ENCODE peak calls at places on chromosomes 3 and 15, in nine cellular contexts. One of them, this sample, is unnamed.

GRCh38 chr3:189166334-189166733 is 5.4 kb upstream of the TPRG1 start:
- DNase-seq in uterus: no peak
- DNase-seq in HepG2: no peak
- DNase-seq in IMR-90: no peak
- DNase-seq in GM12891: no peak
- DNase-seq in ovary: no peak
- DNase-seq in esophagus muscularis mucosa: no peak
- DNase-seq in heart left ventricle: no peak
- DNase-seq in K562: no peak
- DNase-seq in this sample: no peak

GRCh38 chr15:45372032-45372995 is 6.0 kb downstream of the GATM start:
- DNase-seq in uterus: no peak
- DNase-seq in HepG2: no peak
- DNase-seq in IMR-90: no peak
- DNase-seq in GM12891: no peak
- DNase-seq in ovary: no peak
- DNase-seq in esophagus muscularis mucosa: no peak
- DNase-seq in heart left ventricle: no peak
- DNase-seq in K562: no peak
- DNase-seq in this sample: no peak

GRCh38 chr15:58399737-58400136 is 32.1 kb upstream of the LIPC start:
- DNase-seq in uterus: no peak
- DNase-seq in HepG2: no peak
- DNase-seq in IMR-90: no peak
- DNase-seq in GM12891: no peak
- DNase-seq in ovary: no peak
- DNase-seq in esophagus muscularis mucosa: no peak
- DNase-seq in heart left ventricle: no peak
- DNase-seq in K562: no peak
- DNase-seq in this sample: no peak

GRCh38 chr3:59320080-59320479 is 270.3 kb upstream of the CFAP20DC start:
- DNase-seq in uterus: no peak
- DNase-seq in HepG2: peak; percentile 66
- DNase-seq in IMR-90: no peak
- DNase-seq in GM12891: no peak
- DNase-seq in ovary: no peak
- DNase-seq in esophagus muscularis mucosa: no peak
- DNase-seq in heart left ventricle: no peak
- DNase-seq in K562: no peak
- DNase-seq in this sample: no peak

GRCh38 chr3:190811775-190812480 is 50.6 kb downstream of the GMNC start:
- DNase-seq in uterus: no peak
- DNase-seq in HepG2: peak; percentile 54
- DNase-seq in IMR-90: peak; percentile 60
- DNase-seq in GM12891: no peak
- DNase-seq in ovary: peak; percentile 15
- DNase-seq in esophagus muscularis mucosa: no peak
- DNase-seq in heart left ventricle: no peak
- DNase-seq in K562: peak; percentile 4
- DNase-seq in this sample: no peak

GRCh38 chr15:72375501-72375845 is 341 bp downstream of the HEXA start:
- DNase-seq in uterus: no peak
- DNase-seq in HepG2: no peak
- DNase-seq in IMR-90: no peak
- DNase-seq in GM12891: no peak
- DNase-seq in ovary: no peak
- DNase-seq in esophagus muscularis mucosa: no peak
- DNase-seq in heart left ventricle: peak; percentile 54
- DNase-seq in K562: peak; percentile 27
- DNase-seq in this sample: no peak

GRCh38 chr3:37800022-37800493 is 61.6 kb upstream of the CTDSPL start:
- DNase-seq in uterus: no peak
- DNase-seq in HepG2: no peak
- DNase-seq in IMR-90: peak; percentile 80
- DNase-seq in GM12891: no peak
- DNase-seq in ovary: no peak
- DNase-seq in esophagus muscularis mucosa: no peak
- DNase-seq in heart left ventricle: no peak
- DNase-seq in K562: no peak
- DNase-seq in this sample: no peak

GRCh38 chr15:78072080-78072892 is 5.2 kb downstream of the TBC1D2B start:
- DNase-seq in uterus: peak; percentile 53
- DNase-seq in HepG2: peak; percentile 56
- DNase-seq in IMR-90: peak; percentile 66
- DNase-seq in GM12891: no peak
- DNase-seq in ovary: peak; percentile 64
- DNase-seq in esophagus muscularis mucosa: no peak
- DNase-seq in heart left ventricle: peak; percentile 42
- DNase-seq in K562: no peak
- DNase-seq in this sample: peak; percentile 68

GRCh38 chr3:180416111-180416541 is 185.8 kb upstream of the TTC14 start:
- DNase-seq in uterus: no peak
- DNase-seq in HepG2: peak; percentile 23
- DNase-seq in IMR-90: peak; percentile 35
- DNase-seq in GM12891: no peak
- DNase-seq in ovary: no peak
- DNase-seq in esophagus muscularis mucosa: no peak
- DNase-seq in heart left ventricle: no peak
- DNase-seq in K562: no peak
- DNase-seq in this sample: no peak

GRCh38 chr3:114350271-114350670 is 56.4 kb downstream of the TIGIT start:
- DNase-seq in uterus: no peak
- DNase-seq in HepG2: no peak
- DNase-seq in IMR-90: no peak
- DNase-seq in GM12891: no peak
- DNase-seq in ovary: no peak
- DNase-seq in esophagus muscularis mucosa: no peak
- DNase-seq in heart left ventricle: no peak
- DNase-seq in K562: no peak
- DNase-seq in this sample: no peak

GRCh38 chr15:48802867-48803266 is 8.0 kb downstream of the CEP152 start:
- DNase-seq in uterus: no peak
- DNase-seq in HepG2: no peak
- DNase-seq in IMR-90: peak; percentile 97
- DNase-seq in GM12891: no peak
- DNase-seq in ovary: no peak
- DNase-seq in esophagus muscularis mucosa: no peak
- DNase-seq in heart left ventricle: no peak
- DNase-seq in K562: no peak
- DNase-seq in this sample: no peak

GRCh38 chr3:107740992-107741896 is 218.5 kb downstream of the BBX start:
- DNase-seq in uterus: no peak
- DNase-seq in HepG2: peak; percentile 8
- DNase-seq in IMR-90: peak; percentile 45
- DNase-seq in GM12891: no peak
- DNase-seq in ovary: no peak
- DNase-seq in esophagus muscularis mucosa: no peak
- DNase-seq in heart left ventricle: no peak
- DNase-seq in K562: no peak
- DNase-seq in this sample: no peak

GRCh38 chr3:133157716-133158115 is 119.5 kb downstream of the TMEM108 start:
- DNase-seq in uterus: no peak
- DNase-seq in HepG2: no peak
- DNase-seq in IMR-90: no peak
- DNase-seq in GM12891: no peak
- DNase-seq in ovary: no peak
- DNase-seq in esophagus muscularis mucosa: no peak
- DNase-seq in heart left ventricle: no peak
- DNase-seq in K562: no peak
- DNase-seq in this sample: no peak

GRCh38 chr3:112671930-112672715 is 31.2 kb upstream of the CCDC80 start:
- DNase-seq in uterus: no peak
- DNase-seq in HepG2: no peak
- DNase-seq in IMR-90: peak; percentile 98
- DNase-seq in GM12891: no peak
- DNase-seq in ovary: no peak
- DNase-seq in esophagus muscularis mucosa: no peak
- DNase-seq in heart left ventricle: no peak
- DNase-seq in K562: no peak
- DNase-seq in this sample: no peak

GRCh38 chr3:158105710-158106438 is at the start of gene SHOX2:
- DNase-seq in uterus: peak; percentile 20
- DNase-seq in HepG2: no peak
- DNase-seq in IMR-90: peak; percentile 46
- DNase-seq in GM12891: no peak
- DNase-seq in ovary: no peak
- DNase-seq in esophagus muscularis mucosa: no peak
- DNase-seq in heart left ventricle: peak; percentile 26
- DNase-seq in K562: peak; percentile 64
- DNase-seq in this sample: peak; percentile 39

DNA sequence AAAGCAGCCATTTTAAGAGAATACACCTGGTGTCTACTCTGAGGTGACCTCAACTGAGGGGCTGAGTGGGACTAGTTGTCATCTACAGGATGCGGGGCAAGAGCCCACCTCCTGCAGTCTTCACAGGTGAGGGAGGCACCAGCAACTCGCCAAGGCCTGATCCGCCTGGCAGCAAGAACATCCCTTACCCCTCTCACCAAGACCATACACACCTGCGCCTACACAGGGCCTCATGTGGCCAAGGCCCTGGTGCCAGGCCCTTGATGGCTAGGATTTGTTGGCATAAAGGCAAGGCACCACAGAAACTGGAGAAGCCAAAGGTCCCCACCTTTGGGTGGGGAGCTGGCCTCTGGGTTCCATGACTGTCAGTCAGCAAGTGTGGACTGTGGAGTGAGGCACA is 18.4 kb downstream of the ELP6 start:
- DNase-seq in uterus: no peak
- DNase-seq in HepG2: no peak
- DNase-seq in IMR-90: no peak
- DNase-seq in GM12891: no peak
- DNase-seq in ovary: no peak
- DNase-seq in esophagus muscularis mucosa: no peak
- DNase-seq in heart left ventricle: no peak
- DNase-seq in K562: no peak
- DNase-seq in this sample: no peak
- TF ChIP-seq POLR2A in uterus: no peak
- TF ChIP-seq POLR2A in HepG2: no peak
- TF ChIP-seq POLR2A in IMR-90: no peak
- TF ChIP-seq POLR2A in GM12891: no peak
- TF ChIP-seq POLR2A in ovary: no peak
- TF ChIP-seq POLR2A in esophagus muscularis mucosa: no peak
- TF ChIP-seq POLR2A in heart left ventricle: no peak
- TF ChIP-seq POLR2A in K562: no peak
- TF ChIP-seq POLR2A in this sample: no peak

DNA sequence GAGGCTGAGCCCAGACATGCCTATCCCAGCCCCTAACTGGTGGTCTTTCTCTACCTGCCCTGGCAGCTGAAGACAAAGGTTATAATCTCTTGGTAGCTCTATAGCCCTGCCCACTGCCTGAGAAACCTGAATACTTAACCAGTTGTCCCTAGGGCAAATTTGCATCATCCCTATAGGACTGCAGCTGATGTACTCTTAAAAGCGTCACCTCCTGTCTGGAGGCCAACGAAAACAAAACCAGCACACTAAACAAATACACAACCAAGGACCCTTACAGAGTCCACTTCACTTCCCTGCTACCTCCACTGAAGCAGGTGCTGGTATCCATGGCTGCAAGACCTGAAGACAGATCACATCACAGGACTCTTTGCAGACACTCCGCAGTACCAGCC is 98.0 kb downstream of the KCNAB1 start:
- DNase-seq in uterus: no peak
- DNase-seq in HepG2: peak; percentile 24
- DNase-seq in IMR-90: peak; percentile 5
- DNase-seq in GM12891: no peak
- DNase-seq in ovary: no peak
- DNase-seq in esophagus muscularis mucosa: no peak
- DNase-seq in heart left ventricle: no peak
- DNase-seq in K562: no peak
- DNase-seq in this sample: no peak
- TF ChIP-seq POLR2A in uterus: no peak
- TF ChIP-seq POLR2A in HepG2: no peak
- TF ChIP-seq POLR2A in IMR-90: no peak
- TF ChIP-seq POLR2A in GM12891: no peak
- TF ChIP-seq POLR2A in ovary: no peak
- TF ChIP-seq POLR2A in esophagus muscularis mucosa: no peak
- TF ChIP-seq POLR2A in heart left ventricle: no peak
- TF ChIP-seq POLR2A in K562: no peak
- TF ChIP-seq POLR2A in this sample: no peak

DNA sequence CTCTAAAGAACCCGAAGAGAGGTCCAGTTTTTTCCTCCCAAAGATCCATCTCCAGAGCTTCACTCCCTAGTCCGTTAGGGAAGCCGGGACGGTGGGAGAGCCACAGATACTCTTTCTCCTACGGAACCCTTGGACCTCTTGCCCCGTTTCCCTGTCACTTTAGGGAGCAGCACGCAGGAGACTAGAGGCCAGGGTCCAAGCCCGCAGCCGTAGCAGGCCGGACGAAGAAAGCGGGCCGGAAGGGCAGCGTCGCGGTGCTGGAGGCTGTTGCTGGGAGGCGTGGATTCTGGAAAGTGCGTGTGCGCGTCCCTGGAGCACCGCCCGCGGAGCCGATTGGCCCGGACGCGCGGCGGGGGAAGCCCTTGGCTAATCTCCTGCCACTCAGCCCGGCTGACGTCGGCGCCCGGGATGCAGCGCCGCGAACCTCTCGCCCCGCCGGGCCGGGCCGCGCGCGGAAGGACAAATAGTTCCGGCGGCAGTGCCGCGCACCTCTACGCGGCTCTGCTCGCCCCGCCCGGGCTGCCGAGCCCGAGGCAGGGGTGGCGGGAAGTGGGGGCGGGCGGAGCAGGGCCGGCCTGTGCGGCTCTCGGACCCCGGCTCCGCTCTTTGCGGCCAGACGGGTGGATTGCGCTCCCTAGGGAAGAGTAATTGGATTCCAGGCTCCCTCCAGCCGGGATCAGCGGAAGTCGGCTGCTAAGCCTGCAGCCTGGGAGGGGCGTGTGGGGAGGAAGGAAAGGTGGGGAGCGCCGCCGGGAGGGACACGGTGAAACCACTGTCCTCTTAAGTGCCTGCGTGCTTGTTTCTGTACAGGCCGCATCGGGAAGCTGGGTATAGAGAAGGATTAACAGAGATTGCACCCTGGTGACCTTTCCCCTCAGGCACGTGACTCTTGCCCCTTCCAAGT is 31.3 kb upstream of the TCF12 start:
- DNase-seq in uterus: peak; percentile 92
- DNase-seq in HepG2: peak; percentile 88
- DNase-seq in IMR-90: peak; percentile 95
- DNase-seq in GM12891: peak; percentile 72
- DNase-seq in ovary: peak; percentile 96
- DNase-seq in esophagus muscularis mucosa: peak; percentile 95
- DNase-seq in heart left ventricle: peak; percentile 97
- DNase-seq in K562: peak; percentile 94
- DNase-seq in this sample: peak; percentile 86
- TF ChIP-seq POLR2A in uterus: peak; percentile 81
- TF ChIP-seq POLR2A in HepG2: peak; percentile 72
- TF ChIP-seq POLR2A in IMR-90: peak; percentile 83
- TF ChIP-seq POLR2A in GM12891: peak; percentile 77
- TF ChIP-seq POLR2A in ovary: peak; percentile 87
- TF ChIP-seq POLR2A in esophagus muscularis mucosa: peak; percentile 49
- TF ChIP-seq POLR2A in heart left ventricle: no peak
- TF ChIP-seq POLR2A in K562: peak; percentile 86
- TF ChIP-seq POLR2A in this sample: peak; percentile 9

DNA sequence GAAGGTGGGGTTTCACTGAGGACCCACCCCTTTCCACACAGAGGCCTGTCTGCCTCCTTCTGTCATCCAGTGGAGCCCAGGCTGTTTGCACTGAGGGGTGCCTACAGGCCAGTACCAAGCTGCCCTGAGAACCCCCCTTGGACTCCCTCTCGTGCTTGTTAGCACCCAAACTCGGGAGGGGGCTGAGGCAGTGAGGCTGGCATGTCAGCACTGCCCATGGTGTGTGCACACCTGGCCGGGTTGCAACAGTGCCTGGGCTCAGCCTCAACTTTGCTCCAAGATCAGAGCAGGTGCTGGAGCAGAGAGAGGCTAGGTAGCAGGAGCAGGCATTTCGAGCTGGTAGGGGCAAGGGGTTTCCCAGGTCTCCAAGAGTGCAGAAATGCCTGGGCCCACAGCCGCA is 90.0 kb downstream of the PIK3R4 start:
- DNase-seq in uterus: no peak
- DNase-seq in HepG2: no peak
- DNase-seq in IMR-90: no peak
- DNase-seq in GM12891: no peak
- DNase-seq in ovary: no peak
- DNase-seq in esophagus muscularis mucosa: no peak
- DNase-seq in heart left ventricle: no peak
- DNase-seq in K562: no peak
- DNase-seq in this sample: no peak
- TF ChIP-seq POLR2A in uterus: no peak
- TF ChIP-seq POLR2A in HepG2: no peak
- TF ChIP-seq POLR2A in IMR-90: no peak
- TF ChIP-seq POLR2A in GM12891: no peak
- TF ChIP-seq POLR2A in ovary: no peak
- TF ChIP-seq POLR2A in esophagus muscularis mucosa: no peak
- TF ChIP-seq POLR2A in heart left ventricle: no peak
- TF ChIP-seq POLR2A in K562: no peak
- TF ChIP-seq POLR2A in this sample: no peak